ENCODE peak calls at places on chromosomes 13 and 19, in five cellular contexts. One of them, this sample, is unnamed.

GRCh38 chr13:103862525-103862924 is 796.3 kb upstream of the SLC10A2 start:
- DNase-seq in breast epithelium: no peak
- DNase-seq in sigmoid colon: no peak
- DNase-seq in colonic mucosa: no peak
- DNase-seq in PC-3: no peak
- DNase-seq in this sample: no peak

GRCh38 chr13:34290661-34291060 is 472.7 kb downstream of the RFC3 start:
- DNase-seq in breast epithelium: no peak
- DNase-seq in sigmoid colon: no peak
- DNase-seq in colonic mucosa: no peak
- DNase-seq in PC-3: no peak
- DNase-seq in this sample: no peak

GRCh38 chr19:21765151-21765550 is 2.2 kb downstream of the ZNF100 start:
- DNase-seq in breast epithelium: no peak
- DNase-seq in sigmoid colon: no peak
- DNase-seq in colonic mucosa: no peak
- DNase-seq in PC-3: no peak
- DNase-seq in this sample: no peak

GRCh38 chr13:25806304-25806974 is 245.4 kb downstream of the SHISA2 start:
- DNase-seq in breast epithelium: no peak
- DNase-seq in sigmoid colon: no peak
- DNase-seq in colonic mucosa: no peak
- DNase-seq in PC-3: peak
- DNase-seq in this sample: no peak

GRCh38 chr13:33793726-33794125 is 24.2 kb upstream of the RFC3 start:
- DNase-seq in breast epithelium: no peak
- DNase-seq in sigmoid colon: no peak
- DNase-seq in colonic mucosa: no peak
- DNase-seq in PC-3: no peak
- DNase-seq in this sample: no peak

GRCh38 chr19:51146751-51147150 is 4.7 kb downstream of the SIGLEC7 start:
- DNase-seq in breast epithelium: no peak
- DNase-seq in sigmoid colon: no peak
- DNase-seq in colonic mucosa: no peak
- DNase-seq in PC-3: no peak
- DNase-seq in this sample: no peak

GRCh38 chr13:91313581-91313980 is 33.9 kb upstream of the MIR17HG start:
- DNase-seq in breast epithelium: no peak
- DNase-seq in sigmoid colon: no peak
- DNase-seq in colonic mucosa: no peak
- DNase-seq in PC-3: no peak
- DNase-seq in this sample: no peak

GRCh38 chr19:6248341-6248740 is 31.4 kb downstream of the MLLT1 start:
- DNase-seq in breast epithelium: no peak
- DNase-seq in sigmoid colon: no peak
- DNase-seq in colonic mucosa: no peak
- DNase-seq in PC-3: no peak
- DNase-seq in this sample: no peak

GRCh38 chr13:22194106-22194810 is 523.4 kb downstream of the FGF9 start:
- DNase-seq in breast epithelium: no peak
- DNase-seq in sigmoid colon: no peak
- DNase-seq in colonic mucosa: no peak
- DNase-seq in PC-3: no peak
- DNase-seq in this sample: no peak

GRCh38 chr13:72141845-72142470 is 275.0 kb upstream of the DACH1 start:
- DNase-seq in breast epithelium: no peak
- DNase-seq in sigmoid colon: no peak
- DNase-seq in colonic mucosa: no peak
- DNase-seq in PC-3: peak
- DNase-seq in this sample: no peak

GRCh38 chr19:56071151-56071550 is 49.9 kb downstream of the ZNF787 start:
- DNase-seq in breast epithelium: no peak
- DNase-seq in sigmoid colon: no peak
- DNase-seq in colonic mucosa: no peak
- DNase-seq in PC-3: peak
- DNase-seq in this sample: no peak

GRCh38 chr13:106521101-106521799 is 14.2 kb downstream of the EFNB2 start:
- DNase-seq in breast epithelium: no peak
- DNase-seq in sigmoid colon: no peak
- DNase-seq in colonic mucosa: no peak
- DNase-seq in PC-3: peak
- DNase-seq in this sample: no peak

GRCh38 chr19:48123907-48124675 is 13.5 kb upstream of the PLA2G4C start:
- DNase-seq in breast epithelium: no peak
- DNase-seq in sigmoid colon: no peak
- DNase-seq in colonic mucosa: no peak
- DNase-seq in PC-3: peak
- DNase-seq in this sample: peak

GRCh38 chr13:105144936-105145335 is 1390.5 kb downstream of the EFNB2 start:
- DNase-seq in breast epithelium: no peak
- DNase-seq in sigmoid colon: no peak
- DNase-seq in colonic mucosa: no peak
- DNase-seq in PC-3: no peak
- DNase-seq in this sample: no peak

GRCh38 chr13:33918199-33918932 is 100.4 kb downstream of the RFC3 start:
- DNase-seq in breast epithelium: no peak
- DNase-seq in sigmoid colon: no peak
- DNase-seq in colonic mucosa: no peak
- DNase-seq in PC-3: peak
- DNase-seq in this sample: peak

GRCh38 chr13:36057041-36057440 is 74.1 kb downstream of the DCLK1 start:
- DNase-seq in breast epithelium: no peak
- DNase-seq in sigmoid colon: no peak
- DNase-seq in colonic mucosa: no peak
- DNase-seq in PC-3: peak
- DNase-seq in this sample: no peak

GRCh38 chr13:76892488-76892887 is 6.3 kb upstream of the KCTD12 start:
- DNase-seq in breast epithelium: no peak
- DNase-seq in sigmoid colon: no peak
- DNase-seq in colonic mucosa: no peak
- DNase-seq in PC-3: no peak
- DNase-seq in this sample: no peak

GRCh38 chr19:54653181-54653809 is 9.5 kb upstream of the LILRB4 start:
- DNase-seq in breast epithelium: no peak
- DNase-seq in sigmoid colon: no peak
- DNase-seq in colonic mucosa: no peak
- DNase-seq in PC-3: peak
- DNase-seq in this sample: no peak

GRCh38 chr13:37306778-37307544 is 201.5 kb upstream of the CSNK1A1L start:
- DNase-seq in breast epithelium: no peak
- DNase-seq in sigmoid colon: no peak
- DNase-seq in colonic mucosa: no peak
- DNase-seq in PC-3: peak
- DNase-seq in this sample: peak

GRCh38 chr19:5321851-5322681 is 18.5 kb downstream of the PTPRS start:
- DNase-seq in breast epithelium: no peak
- DNase-seq in sigmoid colon: no peak
- DNase-seq in colonic mucosa: peak
- DNase-seq in PC-3: no peak
- DNase-seq in this sample: no peak

GRCh38 chr13:101730420-101731000 is 278.0 kb downstream of the ITGBL1 start:
- DNase-seq in breast epithelium: no peak
- DNase-seq in sigmoid colon: no peak
- DNase-seq in colonic mucosa: no peak
- DNase-seq in PC-3: no peak
- DNase-seq in this sample: no peak

GRCh38 chr13:39185326-39185725 is 147.1 kb downstream of the NHLRC3 start:
- DNase-seq in breast epithelium: no peak
- DNase-seq in sigmoid colon: no peak
- DNase-seq in colonic mucosa: no peak
- DNase-seq in PC-3: no peak
- DNase-seq in this sample: no peak

GRCh38 chr19:19900124-19900523 is 622 bp upstream of the ZNF93 start:
- DNase-seq in breast epithelium: no peak
- DNase-seq in sigmoid colon: no peak
- DNase-seq in colonic mucosa: no peak
- DNase-seq in PC-3: no peak
- DNase-seq in this sample: no peak

GRCh38 chr13:76813874-76814273 is 72.3 kb downstream of the KCTD12 start:
- DNase-seq in breast epithelium: no peak
- DNase-seq in sigmoid colon: no peak
- DNase-seq in colonic mucosa: peak
- DNase-seq in PC-3: no peak
- DNase-seq in this sample: no peak

DNA sequence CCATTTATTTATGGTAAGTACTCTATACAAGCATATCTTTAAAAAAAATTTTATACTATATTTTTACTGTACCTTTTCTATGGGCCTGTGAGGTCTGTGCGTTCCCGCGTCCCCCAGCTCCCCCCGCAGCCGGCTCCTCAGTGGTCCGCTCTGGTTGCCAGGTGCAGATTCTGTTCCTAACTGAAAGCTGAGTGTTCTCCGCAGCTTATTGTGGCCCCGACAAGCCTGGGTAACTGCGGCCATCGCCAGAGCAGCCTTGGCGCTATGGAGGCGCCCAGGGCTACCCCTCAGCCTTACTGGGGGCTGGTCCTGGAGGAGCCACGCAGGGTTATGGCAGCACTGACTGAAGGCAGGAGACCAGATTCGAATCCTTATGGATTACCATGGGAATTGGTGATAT is 896.8 kb downstream of the PCDH17 start:
- DNase-seq in breast epithelium: no peak
- DNase-seq in sigmoid colon: no peak
- DNase-seq in colonic mucosa: no peak
- DNase-seq in PC-3: no peak
- DNase-seq in this sample: no peak
- H3K27ac ChIP-seq in breast epithelium: no peak
- H3K27ac ChIP-seq in sigmoid colon: no peak
- H3K27ac ChIP-seq in colonic mucosa: no peak
- H3K27ac ChIP-seq in PC-3: no peak
- H3K27ac ChIP-seq in this sample: no peak

GRCh38 chr19:15374796-15375440 is 4.7 kb downstream of the AKAP8 start:
- DNase-seq in breast epithelium: no peak
- DNase-seq in sigmoid colon: no peak
- DNase-seq in colonic mucosa: no peak
- DNase-seq in PC-3: no peak
- DNase-seq in this sample: no peak
- H3K27ac ChIP-seq in breast epithelium: peak
- H3K27ac ChIP-seq in sigmoid colon: peak
- H3K27ac ChIP-seq in colonic mucosa: no peak
- H3K27ac ChIP-seq in PC-3: no peak
- H3K27ac ChIP-seq in this sample: no peak

GRCh38 chr19:42111811-42112210 is 20.4 kb downstream of the POU2F2 start:
- DNase-seq in breast epithelium: no peak
- DNase-seq in sigmoid colon: no peak
- DNase-seq in colonic mucosa: no peak
- DNase-seq in PC-3: no peak
- DNase-seq in this sample: no peak

GRCh38 chr19:42111384-42111783 is 20.9 kb downstream of the POU2F2 start:
- DNase-seq in breast epithelium: no peak
- DNase-seq in sigmoid colon: no peak
- DNase-seq in colonic mucosa: no peak
- DNase-seq in PC-3: no peak
- DNase-seq in this sample: peak

GRCh38 chr19:42109896-42110295 is 22.4 kb downstream of the POU2F2 start:
- DNase-seq in breast epithelium: no peak
- DNase-seq in sigmoid colon: no peak
- DNase-seq in colonic mucosa: no peak
- DNase-seq in PC-3: no peak
- DNase-seq in this sample: no peak

GRCh38 chr19:42108527-42109389 is 23.5 kb downstream of the POU2F2 start:
- DNase-seq in breast epithelium: peak
- DNase-seq in sigmoid colon: peak
- DNase-seq in colonic mucosa: peak
- DNase-seq in PC-3: peak
- DNase-seq in this sample: no peak

DNA sequence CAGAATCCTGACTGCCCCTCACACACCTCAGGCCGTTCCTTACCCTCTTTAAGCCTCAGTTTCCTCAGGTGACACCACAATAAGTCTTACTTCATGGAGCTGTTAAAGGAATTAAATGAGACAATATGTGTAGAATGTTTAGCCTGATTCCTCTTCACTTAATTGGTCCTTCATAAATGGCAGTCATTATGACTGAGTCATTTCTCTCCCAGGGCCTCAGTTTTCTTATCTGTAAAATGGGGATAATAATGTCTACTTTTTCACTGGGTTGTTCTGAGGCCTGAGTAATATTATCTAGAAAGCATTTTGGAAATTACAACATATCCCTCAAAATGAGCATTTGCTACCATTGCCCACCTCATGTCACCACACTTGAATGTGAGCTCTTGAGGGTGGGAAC is 21.6 kb downstream of the POU2F2 start:
- DNase-seq in breast epithelium: no peak
- DNase-seq in sigmoid colon: no peak
- DNase-seq in colonic mucosa: no peak
- DNase-seq in PC-3: no peak
- DNase-seq in this sample: no peak
- H3K27ac ChIP-seq in breast epithelium: no peak
- H3K27ac ChIP-seq in sigmoid colon: no peak
- H3K27ac ChIP-seq in colonic mucosa: no peak
- H3K27ac ChIP-seq in PC-3: no peak
- H3K27ac ChIP-seq in this sample: peak

GRCh38 chr19:45140144-45140503 is 20.7 kb downstream of the NKPD1 start:
- DNase-seq in breast epithelium: no peak
- DNase-seq in sigmoid colon: no peak
- DNase-seq in colonic mucosa: no peak
- DNase-seq in PC-3: no peak
- DNase-seq in this sample: no peak

GRCh38 chr19:45140533-45140932 is 20.2 kb downstream of the NKPD1 start:
- DNase-seq in breast epithelium: no peak
- DNase-seq in sigmoid colon: no peak
- DNase-seq in colonic mucosa: no peak
- DNase-seq in PC-3: no peak
- DNase-seq in this sample: no peak

GRCh38 chr19:45142728-45143115 is 18.1 kb downstream of the NKPD1 start:
- DNase-seq in breast epithelium: no peak
- DNase-seq in sigmoid colon: no peak
- DNase-seq in colonic mucosa: no peak
- DNase-seq in PC-3: no peak
- DNase-seq in this sample: no peak

GRCh38 chr19:45141203-45141900 is 19.4 kb downstream of the NKPD1 start:
- DNase-seq in breast epithelium: no peak
- DNase-seq in sigmoid colon: no peak
- DNase-seq in colonic mucosa: no peak
- DNase-seq in PC-3: no peak
- DNase-seq in this sample: no peak

DNA sequence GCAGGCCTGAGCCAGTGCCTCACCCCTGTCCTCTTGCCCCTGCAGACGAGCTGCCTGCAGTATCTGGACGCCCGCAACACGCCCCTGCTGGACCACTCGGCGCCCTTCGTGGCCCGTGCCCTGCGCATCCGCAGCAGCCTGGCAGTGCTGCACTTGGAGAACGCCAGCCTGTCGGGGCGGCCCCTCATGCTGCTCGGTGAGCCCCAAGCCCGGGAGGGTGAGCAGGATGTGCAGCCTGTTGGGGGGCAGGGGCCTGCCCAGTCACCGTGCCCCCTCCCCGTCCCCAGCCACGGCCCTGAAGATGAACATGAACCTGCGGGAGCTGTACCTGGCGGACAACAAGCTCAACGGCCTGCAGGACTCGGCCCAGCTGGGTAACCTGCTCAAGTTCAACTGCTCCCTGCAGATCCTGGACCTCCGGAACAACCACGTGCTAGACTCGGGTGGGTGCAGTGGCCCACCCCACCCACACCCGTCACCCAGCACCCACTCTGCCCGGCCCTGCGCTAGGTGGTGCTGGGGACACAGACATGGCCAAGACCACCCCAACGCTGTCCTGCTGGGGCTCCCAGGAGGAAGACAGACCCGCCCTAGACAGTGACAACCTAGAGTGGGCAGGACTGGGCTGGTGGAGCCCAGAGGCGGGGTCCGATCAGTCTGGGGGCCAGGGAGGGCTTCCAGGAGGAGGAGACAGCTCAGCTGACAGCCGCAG is 18.6 kb downstream of the NKPD1 start:
- DNase-seq in breast epithelium: no peak
- DNase-seq in sigmoid colon: no peak
- DNase-seq in colonic mucosa: no peak
- DNase-seq in PC-3: no peak
- DNase-seq in this sample: no peak
- H3K27ac ChIP-seq in breast epithelium: no peak
- H3K27ac ChIP-seq in sigmoid colon: no peak
- H3K27ac ChIP-seq in colonic mucosa: no peak
- H3K27ac ChIP-seq in PC-3: no peak
- H3K27ac ChIP-seq in this sample: no peak